ENCODE peak calls at places on chromosome 16, in four cellular contexts. X, Q, L and C are unnamed samples.

GRCh38 chr16:2043296-2043979 is 4.2 kb downstream of the NTHL1 start:
- DNase-seq in X (no peak), Q (no peak), L (no peak), C (no peak)

GRCh38 chr16:89241187-89242003 is 23.9 kb downstream of the ZNF778 start:
- DNase-seq in L (peak), X (peak), Q (peak), C (peak)

GRCh38 chr16:75116081-75116910 is at the start of gene LDHD:
- DNase-seq in X (no peak), L (no peak), Q (no peak), C (no peak)

GRCh38 chr16:88116121-88116900 is 165.1 kb downstream of the BANP start:
- DNase-seq in X (no peak), Q (no peak), L (peak), C (no peak)

GRCh38 chr16:48053346-48053745 is 102.4 kb downstream of the ABCC12 start:
- DNase-seq in L (no peak), X (no peak), Q (no peak), C (no peak)

GRCh38 chr16:88773812-88774291 is 11.2 kb downstream of the PIEZO1 start:
- DNase-seq in L (no peak), Q (no peak), X (no peak), C (no peak)

GRCh38 chr16:87953308-87954208 is 2.3 kb downstream of the BANP start:
- DNase-seq in Q (no peak), L (no peak), X (no peak), C (no peak)

GRCh38 chr16:22077700-22078313 is 14.5 kb upstream of the VWA3A start:
- DNase-seq in Q (peak), L (peak), X (peak), C (peak)

GRCh38 chr16:19291459-19291858 is 5.9 kb downstream of the CLEC19A start:
- DNase-seq in Q (no peak), X (no peak), L (no peak), C (no peak)

GRCh38 chr16:74627506-74628220 is 20.7 kb upstream of the GLG1 start:
- DNase-seq in L (no peak), X (no peak), Q (no peak), C (no peak)

GRCh38 chr16:89621698-89622409 is 8.4 kb downstream of the DPEP1 start:
- DNase-seq in X (no peak), Q (no peak), L (no peak), C (no peak)

GRCh38 chr16:28925386-28926228 is 569 bp upstream of the RABEP2 start:
- DNase-seq in X (peak), Q (peak), L (peak), C (no peak)

GRCh38 chr16:22360963-22361659 is 13.3 kb downstream of the CDR2 start:
- DNase-seq in Q (no peak), X (no peak), L (no peak), C (no peak)

GRCh38 chr16:2692948-2693651 is 10.8 kb downstream of the KCTD5 start:
- DNase-seq in Q (no peak), X (no peak), L (no peak), C (no peak)

GRCh38 chr16:72927199-72928088 is 120.5 kb downstream of the ZFHX3 start:
- DNase-seq in L (no peak), Q (no peak), X (no peak), C (no peak)

GRCh38 chr16:67458121-67458641 is 22.8 kb downstream of the ATP6V0D1 start:
- DNase-seq in X (no peak), Q (no peak), L (no peak), C (no peak)

GRCh38 chr16:88458039-88458772 is 5.1 kb downstream of the ZFPM1 start:
- DNase-seq in L (no peak), Q (no peak), X (no peak), C (no peak)

GRCh38 chr16:12500771-12501170 is 302.9 kb downstream of the CPPED1 start:
- DNase-seq in X (no peak), Q (no peak), L (no peak), C (no peak)

GRCh38 chr16:88343276-88343791 is 39.4 kb upstream of the ZNF469 start:
- DNase-seq in X (no peak), L (peak), Q (no peak), C (no peak)

GRCh38 chr16:1001096-1001495 is 19.5 kb downstream of the SOX8 start:
- DNase-seq in X (no peak), Q (no peak), L (no peak), C (no peak)

GRCh38 chr16:47059991-47060390 is 83.8 kb downstream of the NETO2 start:
- DNase-seq in X (no peak), Q (no peak), L (no peak), C (no peak)

GRCh38 chr16:75351183-75351582 is 82.1 kb downstream of the CFDP1 start:
- DNase-seq in L (no peak), Q (no peak), X (no peak), C (no peak)

GRCh38 chr16:27771201-27771910 is 221.4 kb downstream of the KATNIP start:
- DNase-seq in X (no peak), Q (no peak), L (no peak), C (no peak)

GRCh38 chr16:11852092-11852809 is 909 bp upstream of the RSL1D1 start:
- DNase-seq in Q (no peak), L (no peak), X (no peak), C (no peak)

GRCh38 chr16:79316004-79316458 is 284.5 kb downstream of the MAF start:
- DNase-seq in X (peak), L (no peak), Q (no peak), C (no peak)

GRCh38 chr16:1572664-1573063 is 39.2 kb downstream of the TMEM204 start:
- DNase-seq in L (no peak), Q (no peak), X (no peak), C (no peak)

GRCh38 chr16:17439580-17439979 is 31.2 kb downstream of the XYLT1 start:
- DNase-seq in X (no peak), Q (no peak), L (no peak), C (no peak)

GRCh38 chr16:53429221-53429943 is 4.9 kb upstream of the RBL2 start:
- DNase-seq in X (no peak), L (no peak), Q (no peak), C (no peak)

GRCh38 chr16:11136600-11136999 is 119.4 kb downstream of the SOCS1 start:
- DNase-seq in L (no peak), X (no peak), Q (no peak), C (no peak)

GRCh38 chr16:67150833-67151396 is at the start of gene B3GNT9:
- DNase-seq in Q (no peak), X (no peak), L (no peak), C (no peak)

GRCh38 chr16:19607610-19608280 is 52.2 kb downstream of the VPS35L start:
- DNase-seq in Q (no peak), X (no peak), L (no peak), C (no peak)

GRCh38 chr16:76857402-76857801 is 333.6 kb upstream of the MON1B start:
- DNase-seq in L (no peak), X (no peak), Q (no peak), C (no peak)

GRCh38 chr16:3094289-3095027 is 4.6 kb downstream of the ZSCAN10 start:
- DNase-seq in X (peak), L (peak), Q (peak), C (no peak)

GRCh38 chr16:65754799-65755691 is 611.4 kb upstream of the CDH5 start:
- DNase-seq in L (no peak), X (no peak), Q (no peak), C (no peak)

GRCh38 chr16:72921620-72922019 is 126.3 kb downstream of the ZFHX3 start:
- DNase-seq in X (no peak), L (no peak), Q (no peak), C (no peak)

GRCh38 chr16:56357765-56358322 is 67.5 kb downstream of the AMFR start:
- DNase-seq in Q (no peak), L (no peak), X (no peak), C (peak)

GRCh38 chr16:84761448-84762368 is 58.1 kb upstream of the CRISPLD2 start:
- DNase-seq in X (no peak), Q (no peak), L (no peak), C (no peak)

GRCh38 chr16:79411357-79411756 is 189.2 kb downstream of the MAF start:
- DNase-seq in L (no peak), X (no peak), Q (no peak), C (no peak)